ENCODE peak calls at places on chromosomes 7 and 10, in seven cellular contexts. H is stimulated activated CD8-positive, alpha-beta memory T cell treated with anti-CD3 and anti-CD28 coated beads, Interleukin-15, amount 100 ng/mL, for 4 hours; U is activated T-cell treated with anti-CD3 and anti-CD28 coated beads for 1 hour; N is AG10803; B is nephron progenitor cell; S is ELF-1; J is SW480. Q is an unnamed sample.

GRCh38 chr10:1256139-1256720 is 200.0 kb downstream of the WDR37 start:
- DNase-seq in H (no peak), U (no peak), N (no peak), B (no peak), S (no peak), J (no peak), Q (no peak)

GRCh38 chr7:139960158-139960557 is 102.6 kb downstream of the PARP12 start:
- DNase-seq in H (no peak), U (no peak), N (peak), B (no peak), S (no peak), J (peak), Q (no peak)

GRCh38 chr7:142039231-142039630 is 43.6 kb downstream of the MGAM start:
- DNase-seq in H (no peak), U (no peak), N (no peak), B (no peak), S (no peak), J (no peak), Q (no peak)

GRCh38 chr7:98213296-98213873 is 2.1 kb downstream of the BHLHA15 start:
- DNase-seq in H (no peak), U (no peak), N (no peak), B (no peak), S (no peak), J (no peak), Q (no peak)

GRCh38 chr10:89332092-89332633 is 4.4 kb downstream of the IFIT3 start:
- DNase-seq in H (no peak), U (no peak), N (peak), B (no peak), S (no peak), J (peak), Q (peak)

GRCh38 chr7:148882668-148883232 is 1.3 kb downstream of the EZH2 start:
- DNase-seq in H (no peak), U (no peak), N (no peak), B (no peak), S (no peak), J (peak), Q (peak)

GRCh38 chr7:92246363-92247101 is 758 bp downstream of the ANKIB1 start:
- DNase-seq in H (no peak), U (peak), N (no peak), B (peak), S (peak), J (peak), Q (peak)

GRCh38 chr10:16856567-16856966 is 39.3 kb upstream of the RSU1 start:
- DNase-seq in H (no peak), U (no peak), N (no peak), B (no peak), S (peak), J (no peak), Q (peak)